ENCODE peak calls at places on chromosomes 16 and 17, in eight cellular contexts. K is breast epithelium, U is A549, Y is gastrocnemius medialis, V is HCT116, Z is right lobe of liver, H is esophagus squamous epithelium, T is vagina. L is an unnamed sample.

GRCh38 chr17:50114849-50115357 is 15.1 kb downstream of the SAMD14 start:
- DNase-seq in K (no peak), U (peak), Z (no peak), T (no peak), V (peak), H (no peak), Y (no peak), L (no peak)

GRCh38 chr17:40922239-40922638 is 15.2 kb downstream of the KRT23 start:
- DNase-seq in V (no peak), H (no peak), T (no peak), K (peak), Z (no peak), U (peak), Y (peak), L (peak)

GRCh38 chr16:66150691-66151090 is 215.8 kb upstream of the CDH5 start:
- DNase-seq in V (no peak), K (no peak), T (no peak), Y (no peak), H (no peak), U (no peak), Z (no peak), L (peak)

GRCh38 chr16:89173629-89173921 is 2.0 kb downstream of the CDH15 start:
- DNase-seq in Y (no peak), K (no peak), U (no peak), T (no peak), H (no peak), Z (no peak), V (no peak), L (no peak)

GRCh38 chr16:55418586-55418985 is 60.4 kb upstream of the MMP2 start:
- DNase-seq in T (no peak), K (no peak), Y (no peak), V (no peak), Z (no peak), H (no peak), U (no peak), L (no peak)

GRCh38 chr16:48413291-48413690 is 28.1 kb upstream of the SIAH1 start:
- DNase-seq in U (no peak), Y (no peak), K (no peak), V (no peak), H (no peak), T (no peak), Z (no peak), L (no peak)

GRCh38 chr17:82752371-82753200 is 721 bp downstream of the TBCD start:
- DNase-seq in Z (peak), K (no peak), U (peak), Y (no peak), V (no peak), T (no peak), H (no peak), L (no peak)

GRCh38 chr17:73043686-73044581 is 48.6 kb downstream of the SLC39A11 start:
- DNase-seq in Z (no peak), Y (no peak), H (no peak), T (no peak), V (no peak), K (no peak), U (no peak), L (no peak)

GRCh38 chr16:79607587-79607986 is 7.0 kb upstream of the MAF start:
- DNase-seq in H (no peak), Y (peak), T (no peak), Z (no peak), K (no peak), V (no peak), U (no peak), L (no peak)

GRCh38 chr16:27839419-27839818 is 224.1 kb downstream of the GSG1L start:
- DNase-seq in V (no peak), Z (no peak), T (no peak), K (no peak), Y (no peak), U (no peak), H (no peak), L (no peak)

GRCh38 chr17:7060165-7060890 is 16.4 kb upstream of the SLC16A11 start:
- DNase-seq in Z (peak), U (peak), H (no peak), V (peak), Y (no peak), K (no peak), T (no peak), L (no peak)

GRCh38 chr17:45734598-45734997 is 49.5 kb upstream of the CRHR1 start:
- DNase-seq in Y (no peak), K (no peak), U (no peak), T (no peak), H (no peak), V (no peak), Z (no peak), L (peak)

GRCh38 chr16:735982-736453 is 4.8 kb downstream of the CIAO3 start:
- DNase-seq in T (no peak), Z (no peak), U (no peak), V (no peak), H (no peak), Y (no peak), K (no peak), L (no peak)

GRCh38 chr17:19731626-19732025 is 15.2 kb upstream of the SLC47A2 start:
- DNase-seq in Z (no peak), Y (no peak), T (no peak), H (no peak), V (no peak), K (no peak), U (no peak), L (no peak)

GRCh38 chr16:10385725-10386516 is at the start of gene ATF7IP2:
- DNase-seq in U (peak), T (no peak), Y (peak), H (peak), V (peak), K (peak), Z (peak), L (peak)
- TF ChIP-seq POLR2A in U (peak), T (no peak), Y (peak), H (no peak), V (peak), K (no peak), Z (peak), L (no peak)

DNA sequence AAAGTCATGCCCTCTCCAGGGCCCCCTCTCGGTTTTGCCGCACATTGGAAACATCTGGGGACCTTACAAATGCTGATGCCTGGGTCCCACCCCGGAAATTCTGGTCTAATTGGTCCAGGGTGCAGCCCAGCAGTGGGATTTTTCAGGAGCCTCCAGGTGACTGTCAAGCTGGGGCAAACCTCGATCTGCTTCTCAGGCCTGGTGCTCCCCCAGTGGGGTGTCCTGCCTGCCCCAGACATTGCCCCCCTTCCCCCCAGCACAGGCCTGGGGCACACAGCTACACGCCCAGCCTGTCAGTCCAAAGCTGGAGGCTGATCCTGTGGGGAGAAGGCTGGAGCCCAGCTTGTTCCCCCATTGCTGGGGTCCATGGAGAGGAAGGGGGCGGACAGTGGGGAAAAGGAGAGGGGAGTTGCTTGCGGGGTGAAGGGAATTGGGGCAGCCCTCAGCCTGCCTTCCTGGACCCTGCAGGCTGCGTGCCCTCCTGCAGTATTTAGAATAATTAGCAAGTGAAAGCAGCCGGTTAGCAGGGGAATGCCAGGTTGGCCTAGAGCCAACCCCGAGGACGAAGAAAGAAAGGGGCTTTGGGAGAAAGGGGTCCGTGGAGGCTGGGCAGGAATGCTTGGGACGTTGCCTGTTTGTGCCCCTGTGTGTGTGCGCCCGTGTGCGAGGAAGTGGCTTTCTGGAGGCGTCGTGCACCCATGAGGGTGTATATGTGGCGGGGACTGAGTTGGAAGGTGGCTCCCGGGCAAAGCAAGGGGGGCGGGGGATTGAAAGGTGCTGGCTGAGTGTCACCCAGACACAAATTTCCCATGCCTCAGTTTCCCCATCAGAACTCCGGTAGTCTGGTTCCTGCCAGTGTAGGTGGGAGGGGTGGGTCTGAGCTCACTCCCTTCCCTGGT is 5.9 kb downstream of the FOXJ1 start:
- DNase-seq in V (no peak), Y (no peak), T (no peak), Z (peak), U (no peak), H (no peak), K (no peak), L (no peak)
- H3K4me3 ChIP-seq in V (no peak), Y (no peak), T (no peak), Z (no peak), U (no peak), H (no peak), K (no peak), L (no peak)

GRCh38 chr16:11290102-11290893 is 9.2 kb upstream of the PRM1 start:
- DNase-seq in T (no peak), V (no peak), Y (no peak), U (no peak), K (no peak), H (no peak), Z (no peak), L (no peak)

GRCh38 chr16:11285842-11286241 is 4.7 kb upstream of the PRM1 start:
- DNase-seq in Z (no peak), U (no peak), V (no peak), Y (no peak), T (no peak), H (no peak), K (no peak), L (no peak)

GRCh38 chr16:11291021-11291716 is 10.0 kb upstream of the PRM1 start:
- DNase-seq in U (no peak), H (no peak), K (no peak), Z (no peak), T (no peak), V (no peak), Y (no peak), L (no peak)

GRCh38 chr16:11292076-11292748 is 11.1 kb upstream of the PRM1 start:
- DNase-seq in H (no peak), Y (no peak), Z (no peak), V (no peak), K (no peak), T (no peak), U (no peak), L (no peak)

DNA sequence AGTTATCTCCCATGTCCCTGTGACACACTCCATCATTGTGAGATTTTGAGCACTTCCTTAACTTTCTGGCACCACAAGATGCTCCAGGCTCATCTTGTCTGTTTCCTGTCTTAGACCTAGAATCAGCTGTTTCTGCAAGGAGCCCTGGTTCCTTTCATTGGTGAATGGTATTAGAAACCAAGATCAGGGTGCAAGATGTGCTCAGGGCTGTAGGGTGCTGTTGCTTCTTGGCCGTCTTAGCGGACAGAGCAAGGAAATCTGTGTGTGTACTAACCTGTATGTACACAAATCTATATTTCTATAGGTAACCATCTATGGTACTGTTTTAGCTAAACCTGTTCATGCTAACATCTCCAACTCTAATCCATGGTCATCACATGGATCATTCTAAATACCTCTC is 8.1 kb upstream of the PRM1 start:
- DNase-seq in Z (no peak), Y (no peak), U (no peak), T (no peak), H (no peak), V (no peak), K (no peak), L (no peak)
- TF ChIP-seq CTCF in Z (no peak), Y (no peak), U (no peak), T (no peak), H (no peak), V (no peak), K (no peak), L (no peak)

GRCh38 chr17:42792545-42792944 is 6.0 kb downstream of the COA3 start:
- DNase-seq in V (no peak), Y (no peak), T (no peak), U (no peak), H (no peak), K (no peak), Z (no peak), L (no peak)

GRCh38 chr17:42796066-42796758 is 2.3 kb downstream of the COA3 start:
- DNase-seq in Y (no peak), K (no peak), T (no peak), U (no peak), Z (no peak), H (no peak), V (no peak), L (no peak)

GRCh38 chr17:42797067-42798007 is 1.2 kb downstream of the COA3 start:
- DNase-seq in V (no peak), H (no peak), U (no peak), Z (no peak), Y (no peak), K (no peak), T (no peak), L (no peak)

GRCh38 chr17:42795465-42795864 is 3.0 kb downstream of the COA3 start:
- DNase-seq in T (no peak), H (no peak), V (no peak), Z (no peak), K (no peak), Y (no peak), U (no peak), L (no peak)

GRCh38 chr17:42795061-42795460 is 3.4 kb downstream of the COA3 start:
- DNase-seq in H (no peak), Y (no peak), U (no peak), T (no peak), K (no peak), V (no peak), Z (no peak), L (no peak)
- TF ChIP-seq POLR2A in H (no peak), Y (no peak), U (no peak), T (no peak), K (no peak), V (no peak), Z (no peak), L (no peak)

DNA sequence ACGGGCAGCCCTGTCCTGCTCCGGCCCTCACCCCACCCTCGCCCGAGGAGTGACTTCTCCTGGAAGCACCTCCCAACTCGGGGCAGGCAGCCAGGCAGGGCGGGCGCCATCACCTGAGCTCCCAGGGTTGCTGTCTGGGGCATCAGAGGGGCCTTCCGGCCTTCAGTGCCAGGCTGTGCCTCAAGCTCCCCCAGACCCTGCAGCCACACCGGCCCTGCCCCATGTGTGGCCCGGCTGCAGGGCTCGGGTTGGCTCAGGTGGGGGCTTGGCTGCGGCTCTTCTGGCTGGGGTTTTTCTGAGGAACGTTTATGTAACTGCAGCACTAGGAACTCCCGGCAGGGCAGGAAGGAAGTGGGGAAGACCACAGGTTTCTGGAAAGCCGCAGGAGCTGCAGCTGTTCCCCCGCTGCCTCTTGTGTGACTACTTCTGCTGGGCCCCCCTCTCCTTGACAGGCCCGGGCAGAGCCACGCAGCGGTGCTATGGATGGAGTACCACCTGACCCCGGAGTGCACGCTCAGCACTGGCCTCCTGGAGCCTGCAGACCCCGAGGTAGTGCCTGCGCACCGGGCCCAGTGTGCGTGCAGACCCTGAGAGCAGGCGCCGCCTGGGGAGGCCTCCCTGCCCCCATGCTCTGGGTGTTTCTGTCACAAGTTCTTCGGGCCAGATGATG is 45.6 kb downstream of the PRMT7 start:
- DNase-seq in H (no peak), V (no peak), K (no peak), Z (no peak), T (no peak), Y (no peak), U (no peak), L (no peak)
- H3K4me3 ChIP-seq in H (no peak), V (no peak), K (no peak), Z (no peak), T (no peak), Y (no peak), U (no peak), L (no peak)

GRCh38 chr16:64846966-64847365 is 274.9 kb downstream of the CDH11 start:
- DNase-seq in V (no peak), K (no peak), Z (no peak), Y (no peak), H (no peak), U (no peak), T (no peak), L (no peak)

GRCh38 chr16:64841071-64841470 is 280.8 kb downstream of the CDH11 start:
- DNase-seq in H (no peak), Z (no peak), V (no peak), Y (no peak), U (no peak), T (no peak), K (no peak), L (no peak)

GRCh38 chr16:64841482-64841881 is 280.4 kb downstream of the CDH11 start:
- DNase-seq in U (no peak), K (no peak), T (no peak), Z (no peak), H (no peak), V (no peak), Y (no peak), L (no peak)
- TF ChIP-seq CTCF in U (no peak), K (no peak), T (no peak), Z (no peak), H (no peak), V (peak), Y (no peak), L (no peak)

GRCh38 chr17:4914009-4914408 is 11.1 kb upstream of the CHRNE start:
- DNase-seq in U (no peak), Z (no peak), T (no peak), V (no peak), H (no peak), K (no peak), Y (no peak), L (no peak)
- TF ChIP-seq POLR2A in U (no peak), Z (no peak), T (no peak), V (no peak), H (no peak), K (no peak), Y (no peak), L (no peak)

DNA sequence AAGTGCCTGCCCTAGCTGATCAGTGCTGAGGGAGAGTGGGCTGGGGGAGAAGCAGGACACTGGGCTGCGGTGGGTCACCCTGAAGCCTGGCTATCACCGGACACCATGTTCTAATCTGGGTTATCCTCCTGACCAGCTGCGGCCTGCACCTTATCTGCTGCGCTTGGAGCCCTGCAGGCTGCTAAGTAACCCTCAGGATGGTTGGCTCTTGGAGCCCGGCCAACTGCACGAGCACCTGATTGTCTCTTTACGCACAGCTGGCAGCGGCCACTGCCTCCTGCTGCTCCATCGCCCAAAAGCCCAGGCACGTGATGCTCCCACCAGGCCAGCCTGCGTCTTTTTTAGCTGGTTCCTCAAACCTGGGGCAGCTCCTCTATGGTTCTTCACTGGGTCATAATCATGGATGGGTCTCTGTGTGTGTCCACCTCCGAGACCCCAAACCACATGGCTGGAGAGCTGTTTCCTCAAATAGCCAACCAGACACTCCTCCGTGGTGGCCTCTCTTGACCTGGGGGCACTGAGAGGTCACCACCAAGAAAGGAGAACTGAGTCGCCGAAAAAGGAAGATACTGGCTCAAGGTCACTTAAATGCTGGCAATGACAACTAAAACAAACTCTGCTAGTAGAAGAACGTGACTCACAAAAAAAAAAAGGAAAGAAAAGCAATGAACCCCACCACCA is 21.7 kb downstream of the SPHK1 start:
- DNase-seq in Z (no peak), U (no peak), K (no peak), T (no peak), V (no peak), Y (peak), H (no peak), L (no peak)
- H3K4me3 ChIP-seq in Z (no peak), U (no peak), K (no peak), T (no peak), V (no peak), Y (no peak), H (no peak), L (no peak)

DNA sequence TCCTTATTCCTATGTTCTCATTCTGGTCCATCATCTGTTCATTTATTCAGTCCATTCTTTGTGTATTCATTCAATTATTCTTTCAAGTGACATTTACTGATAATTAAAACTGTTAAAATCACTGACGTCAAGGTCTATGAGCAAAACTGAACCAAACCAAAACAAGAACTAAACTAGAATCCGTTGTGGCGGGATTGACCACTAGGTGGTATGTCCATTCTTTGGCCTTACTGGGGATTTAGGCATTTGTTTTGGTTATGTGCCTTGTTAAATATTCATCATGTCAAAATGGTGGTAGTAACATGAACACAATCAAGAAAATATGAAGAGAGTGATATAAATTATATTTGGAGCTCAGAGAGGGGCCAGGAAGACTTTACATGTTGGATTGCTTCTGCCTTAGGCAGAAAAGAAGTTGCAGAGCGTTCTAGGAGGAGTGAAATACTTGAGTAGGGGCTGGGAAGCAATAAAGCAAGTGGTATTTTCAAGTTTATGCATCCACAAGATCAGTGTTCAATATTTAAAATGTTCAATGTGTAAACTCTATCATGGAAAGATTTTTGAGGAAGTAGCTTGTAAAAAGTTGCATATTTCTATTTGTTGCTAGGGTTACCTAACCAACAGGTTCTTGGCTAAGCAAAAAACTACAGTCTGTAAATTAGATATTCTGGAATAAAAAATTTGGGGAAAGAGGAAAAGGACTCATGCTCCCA is 129.0 kb downstream of the CDH13 start:
- DNase-seq in Y (no peak), K (no peak), T (no peak), Z (no peak), H (no peak), V (no peak), U (no peak), L (no peak)
- TF ChIP-seq CTCF in Y (no peak), K (no peak), T (no peak), Z (peak), H (no peak), V (peak), U (peak), L (no peak)